ENCODE peak calls at places on chromosomes 2 and 18, in eight cellular contexts. K, A, B, M, J, D, U and X are unnamed samples.
A peak's percentile ranks its signal among the peaks of the same experiment; 100 is the strongest.

GRCh38 chr2:238116298-238117198 is 16.4 kb downstream of the ESPNL start:
- DNase-seq in B (no peak), M (no peak), K (no peak), U (no peak), J (no peak), D (no peak), A (no peak), X (no peak)

GRCh38 chr2:209523778-209524362 is 100.0 kb downstream of the MAP2 start:
- DNase-seq in M (no peak), A (no peak), U (no peak), J (no peak), B (no peak), D (no peak), K (no peak), X (no peak)

GRCh38 chr2:215698566-215698965 is 262.7 kb upstream of the FN1 start:
- DNase-seq in A (no peak), B (no peak), D (peak; percentile 87), K (peak; percentile 94), M (no peak), U (no peak), J (no peak), X (peak; percentile 73)

GRCh38 chr2:106990307-106990706 is 104.3 kb upstream of the ST6GAL2 start:
- DNase-seq in M (no peak), D (peak; percentile 44), A (no peak), J (no peak), B (no peak), U (no peak), K (peak; percentile 58), X (no peak)

GRCh38 chr2:184769038-184769437 is 170.7 kb downstream of the ZNF804A start:
- DNase-seq in M (no peak), U (no peak), A (no peak), J (no peak), B (no peak), D (peak; percentile 41), K (peak; percentile 52), X (peak; percentile 66)

GRCh38 chr2:237669628-237670351 is 42.4 kb downstream of the LRRFIP1 start:
- DNase-seq in M (no peak), B (no peak), J (no peak), K (peak; percentile 100), A (peak; percentile 86), U (peak; percentile 48), D (peak; percentile 100), X (no peak)

GRCh38 chr2:223187256-223187655 is 135.3 kb downstream of the KCNE4 start:
- DNase-seq in J (no peak), B (no peak), D (no peak), A (no peak), U (no peak), M (no peak), K (no peak), X (no peak)

GRCh38 chr2:24620936-24621335 is 129.9 kb downstream of the NCOA1 start:
- DNase-seq in M (no peak), B (no peak), J (no peak), U (no peak), A (no peak), K (no peak), D (no peak), X (peak; percentile 64)

GRCh38 chr2:866009-866680 is 84.5 kb upstream of the SNTG2 start:
- DNase-seq in U (peak; percentile 57), K (no peak), M (no peak), J (no peak), D (no peak), B (no peak), A (peak; percentile 59), X (no peak)

GRCh38 chr2:228257379-228257778 is 75.9 kb upstream of the SPHKAP start:
- DNase-seq in J (no peak), D (no peak), U (no peak), A (no peak), K (no peak), B (no peak), M (no peak), X (no peak)

GRCh38 chr2:634670-635395 is 42.4 kb downstream of the TMEM18 start:
- DNase-seq in J (no peak), B (peak; percentile 31), U (no peak), D (no peak), A (no peak), M (no peak), K (no peak), X (peak; percentile 22)

GRCh38 chr2:230920167-230920566 is 4.9 kb downstream of the GPR55 start:
- DNase-seq in D (no peak), J (no peak), A (no peak), K (no peak), M (no peak), U (no peak), B (no peak), X (no peak)

GRCh38 chr2:18641823-18642222 is 52.5 kb upstream of the NT5C1B start:
- DNase-seq in U (no peak), M (no peak), B (no peak), K (no peak), J (no peak), D (no peak), A (no peak), X (no peak)

GRCh38 chr2:178874529-178875240 is 67.5 kb upstream of the TTN start:
- DNase-seq in D (no peak), U (no peak), B (no peak), K (no peak), A (no peak), M (no peak), J (no peak), X (peak; percentile 38)

GRCh38 chr2:172806426-172807008 is 70.9 kb downstream of the RAPGEF4 start:
- DNase-seq in D (peak; percentile 29), B (peak; percentile 37), J (no peak), M (no peak), A (peak; percentile 25), K (peak; percentile 76), U (peak; percentile 50), X (peak; percentile 56)

GRCh38 chr2:226611944-226612318 is 187.7 kb downstream of the IRS1 start:
- DNase-seq in B (peak; percentile 94), J (no peak), D (no peak), A (no peak), K (peak; percentile 38), U (no peak), M (no peak), X (peak; percentile 73)

GRCh38 chr18:47883771-47884413 is 46.6 kb downstream of the SMAD2 start:
- DNase-seq in U (no peak), K (peak; percentile 40), D (no peak), B (no peak), J (no peak), M (no peak), A (peak; percentile 36), X (peak; percentile 61)

GRCh38 chr2:219387284-219388126 is at the start of gene DNPEP:
- DNase-seq in J (peak; percentile 74), U (peak; percentile 98), K (peak; percentile 87), B (peak; percentile 73), M (peak; percentile 99), D (no peak), A (peak; percentile 84), X (peak; percentile 89)

GRCh38 chr2:193409951-193410350 is 1215.2 kb upstream of the TMEFF2 start:
- DNase-seq in A (no peak), M (no peak), B (no peak), J (no peak), K (no peak), D (no peak), U (no peak), X (no peak)

GRCh38 chr2:216584112-216584511 is 49.1 kb upstream of the IGFBP2 start:
- DNase-seq in U (no peak), A (no peak), K (no peak), B (no peak), D (no peak), M (no peak), J (no peak), X (no peak)

GRCh38 chr18:45619062-45619825 is 4.0 kb downstream of the SLC14A2 start:
- DNase-seq in K (peak; percentile 32), M (no peak), U (no peak), A (peak; percentile 27), J (no peak), D (no peak), B (no peak), X (no peak)

GRCh38 chr2:81734981-81735380 is 1430.4 kb upstream of the LRRTM1 start:
- DNase-seq in K (peak; percentile 41), A (no peak), J (no peak), B (no peak), U (no peak), M (no peak), D (peak; percentile 20), X (no peak)

GRCh38 chr2:126849486-126849885 is 49.2 kb upstream of the TEX51 start:
- DNase-seq in J (no peak), K (no peak), M (no peak), A (no peak), B (no peak), U (no peak), D (no peak), X (no peak)

GRCh38 chr2:135004005-135004746 is 43.1 kb downstream of the MAP3K19 start:
- DNase-seq in D (peak; percentile 18), J (peak; percentile 33), M (peak; percentile 81), B (peak; percentile 48), U (peak; percentile 80), K (peak; percentile 74), A (peak; percentile 65), X (peak; percentile 73)
- TF ChIP-seq CTCF in D (peak; percentile 99), J (peak; percentile 59), M (peak; percentile 63), B (peak; percentile 97), U (peak; percentile 97), K (peak; percentile 95), A (peak; percentile 95), X (peak; percentile 94)

GRCh38 chr2:69718338-69718965 is 23.5 kb upstream of the ANXA4 start:
- DNase-seq in K (no peak), B (no peak), J (no peak), D (no peak), A (no peak), M (no peak), U (no peak), X (no peak)

GRCh38 chr2:69723791-69724190 is 18.1 kb upstream of the ANXA4 start:
- DNase-seq in D (no peak), M (no peak), K (no peak), U (no peak), B (no peak), A (no peak), J (no peak), X (no peak)

GRCh38 chr2:69717902-69718301 is 24.0 kb upstream of the ANXA4 start:
- DNase-seq in M (no peak), D (no peak), K (no peak), A (no peak), B (no peak), U (no peak), J (no peak), X (no peak)

GRCh38 chr2:69720922-69721491 is 20.9 kb upstream of the ANXA4 start:
- DNase-seq in J (no peak), U (peak; percentile 61), D (no peak), K (no peak), B (no peak), M (no peak), A (no peak), X (no peak)

GRCh38 chr2:69720404-69720803 is 21.5 kb upstream of the ANXA4 start:
- DNase-seq in U (peak; percentile 37), J (no peak), K (no peak), B (no peak), D (no peak), A (no peak), M (peak; percentile 26), X (no peak)
- TF ChIP-seq CTCF in U (peak; percentile 54), J (no peak), K (peak; percentile 57), B (peak; percentile 48), D (peak; percentile 60), A (no peak), M (peak; percentile 47), X (peak; percentile 15)

GRCh38 chr2:25856377-25856776 is 21.9 kb downstream of the ASXL2 start:
- DNase-seq in M (no peak), D (no peak), K (no peak), A (no peak), B (no peak), J (no peak), U (no peak), X (no peak)
- TF ChIP-seq CTCF in M (no peak), D (no peak), K (no peak), A (no peak), B (peak; percentile 11), J (no peak), U (peak; percentile 17), X (no peak)

GRCh38 chr18:80154293-80154692 is 45.2 kb downstream of the ADNP2 start:
- DNase-seq in J (no peak), U (no peak), M (peak; percentile 28), B (no peak), D (no peak), A (no peak), K (peak; percentile 36), X (peak; percentile 36)
- TF ChIP-seq CTCF in J (no peak), U (peak; percentile 50), M (peak; percentile 6), B (peak; percentile 52), D (peak; percentile 51), A (peak; percentile 39), K (peak; percentile 60), X (peak; percentile 45)